ENCODE peak calls at places on chromosomes 7 and 10, in nine cellular contexts. I is GM23338, A is suprapubic skin, K is SK-N-SH, G is breast epithelium, T is HCT116, B is upper lobe of left lung, L is sigmoid colon, F is SK-N-MC. O is an unnamed sample. For H3K36me3, the result is how much of the 10 kb centered on the place peaks cover.

GRCh38 chr10:112981553-112981952 is 31.5 kb downstream of the TCF7L2 start:
- DNase-seq in B (no peak), I (no peak), G (no peak), T (no peak), F (no peak), K (peak), L (peak), A (no peak), O (no peak)

GRCh38 chr10:107159871-107160270 is 4.6 kb downstream of the SORCS1 start:
- DNase-seq in I (no peak), G (no peak), F (no peak), A (no peak), L (no peak), K (no peak), B (no peak), T (no peak), O (no peak)

GRCh38 chr10:59346321-59346720 is 16.0 kb downstream of the FAM13C start:
- DNase-seq in B (no peak), L (no peak), F (no peak), A (no peak), K (no peak), G (no peak), I (no peak), T (no peak), O (no peak)

GRCh38 chr10:58892039-58892665 is 284.3 kb upstream of the PHYHIPL start:
- DNase-seq in T (no peak), B (no peak), I (peak), F (no peak), L (no peak), K (no peak), G (no peak), A (no peak), O (no peak)

GRCh38 chr10:49187950-49188761 is at the start of gene TMEM273:
- DNase-seq in L (peak), B (peak), I (no peak), A (no peak), T (no peak), G (no peak), K (no peak), F (no peak), O (no peak)

GRCh38 chr7:64878684-64879083 is 24.4 kb upstream of the ZNF273 start:
- DNase-seq in A (peak), F (no peak), T (no peak), G (no peak), I (no peak), K (peak), B (no peak), L (no peak), O (no peak)

GRCh38 chr10:130493446-130494198 is 357.4 kb downstream of the GLRX3 start:
- DNase-seq in T (no peak), K (peak), B (no peak), G (no peak), F (no peak), L (peak), I (no peak), A (peak), O (no peak)

GRCh38 chr7:96277921-96278320 is 44.0 kb downstream of the SLC25A13 start:
- DNase-seq in F (no peak), L (no peak), B (no peak), T (no peak), I (no peak), A (no peak), K (peak), G (no peak), O (no peak)

GRCh38 chr10:132520147-132520811 is 17.3 kb upstream of the INPP5A start:
- DNase-seq in K (no peak), L (peak), I (no peak), F (no peak), B (peak), G (no peak), A (peak), T (no peak), O (no peak)

GRCh38 chr7:34497153-34497777 is 160.8 kb upstream of the NPSR1 start:
- DNase-seq in I (peak), F (no peak), B (no peak), T (peak), A (no peak), K (peak), L (no peak), G (no peak), O (no peak)

GRCh38 chr10:57785546-57785945 is 482.1 kb downstream of the IPMK start:
- DNase-seq in F (no peak), K (no peak), L (no peak), A (no peak), B (no peak), I (no peak), G (no peak), T (no peak), O (no peak)

GRCh38 chr10:9608592-9608991 is 1409.1 kb upstream of the CELF2 start:
- DNase-seq in F (no peak), K (no peak), B (no peak), T (no peak), G (no peak), A (no peak), L (no peak), I (peak), O (no peak)

GRCh38 chr7:135684699-135685098 is 22.4 kb downstream of the STMP1 start:
- DNase-seq in A (no peak), K (no peak), G (no peak), L (no peak), I (no peak), T (no peak), B (no peak), F (no peak), O (no peak)

GRCh38 chr10:29619273-29619672 is 15.5 kb downstream of the SVIL start:
- DNase-seq in F (no peak), G (peak), A (no peak), I (no peak), K (no peak), T (no peak), B (no peak), L (peak), O (no peak)

GRCh38 chr10:123470570-123470969 is 195.6 kb upstream of the GPR26 start:
- DNase-seq in I (no peak), F (no peak), G (no peak), A (no peak), K (no peak), B (no peak), L (no peak), T (no peak), O (no peak)

GRCh38 chr10:133124357-133125211 is 35.4 kb upstream of the KNDC1 start:
- DNase-seq in B (peak), L (no peak), K (peak), G (no peak), I (peak), F (no peak), A (peak), T (no peak), O (no peak)

GRCh38 chr10:84212015-84212414 is 13.3 kb downstream of the LRIT2 start:
- DNase-seq in F (no peak), I (no peak), T (no peak), K (no peak), A (no peak), G (no peak), B (no peak), L (no peak), O (no peak)

GRCh38 chr7:39609462-39610149 is 13.8 kb upstream of the RALA start:
- DNase-seq in A (no peak), G (no peak), I (peak), F (no peak), L (no peak), B (no peak), T (no peak), K (peak), O (no peak)

GRCh38 chr10:92553959-92554358 is 19.9 kb downstream of the IDE start:
- DNase-seq in K (no peak), I (no peak), L (no peak), T (no peak), B (no peak), G (no peak), A (no peak), F (no peak), O (no peak)
- H3K36me3 ChIP-seq in K (under half), I (under half), L (under half), T (under half), B (under half), G (under half), A (under half), F (under half), O (under half)

GRCh38 chr10:15630353-15630752 is 89.4 kb downstream of the ITGA8 start:
- DNase-seq in T (no peak), I (no peak), F (no peak), B (no peak), L (no peak), K (no peak), A (no peak), G (no peak), O (no peak)

GRCh38 chr10:15625261-15625660 is 94.5 kb downstream of the ITGA8 start:
- DNase-seq in F (no peak), L (no peak), B (no peak), G (no peak), A (no peak), K (no peak), I (no peak), T (no peak), O (no peak)

GRCh38 chr10:15624405-15625191 is 95.1 kb downstream of the ITGA8 start:
- DNase-seq in L (no peak), G (no peak), A (no peak), T (no peak), F (no peak), I (no peak), B (no peak), K (no peak), O (no peak)

GRCh38 chr10:15626937-15627336 is 92.8 kb downstream of the ITGA8 start:
- DNase-seq in K (no peak), F (no peak), G (no peak), B (no peak), L (no peak), T (no peak), A (no peak), I (no peak), O (no peak)

GRCh38 chr10:15627617-15628196 is 92.0 kb downstream of the ITGA8 start:
- DNase-seq in K (no peak), F (no peak), T (no peak), L (no peak), I (no peak), A (no peak), G (no peak), B (no peak), O (no peak)
- TF ChIP-seq POLR2AphosphoS5 in K (no peak), F (no peak), T (no peak), L (no peak), I (no peak), A (no peak), G (no peak), B (no peak), O (no peak)

GRCh38 chr7:70098905-70099672 is 500.8 kb downstream of the AUTS2 start:
- DNase-seq in L (no peak), T (no peak), A (no peak), I (no peak), K (no peak), B (no peak), G (no peak), F (no peak), O (no peak)
- H3K36me3 ChIP-seq in L (under half), T (under half), A (under half), I (under half), K (under half), B (under half), G (under half), F (under half), O (under half)

DNA sequence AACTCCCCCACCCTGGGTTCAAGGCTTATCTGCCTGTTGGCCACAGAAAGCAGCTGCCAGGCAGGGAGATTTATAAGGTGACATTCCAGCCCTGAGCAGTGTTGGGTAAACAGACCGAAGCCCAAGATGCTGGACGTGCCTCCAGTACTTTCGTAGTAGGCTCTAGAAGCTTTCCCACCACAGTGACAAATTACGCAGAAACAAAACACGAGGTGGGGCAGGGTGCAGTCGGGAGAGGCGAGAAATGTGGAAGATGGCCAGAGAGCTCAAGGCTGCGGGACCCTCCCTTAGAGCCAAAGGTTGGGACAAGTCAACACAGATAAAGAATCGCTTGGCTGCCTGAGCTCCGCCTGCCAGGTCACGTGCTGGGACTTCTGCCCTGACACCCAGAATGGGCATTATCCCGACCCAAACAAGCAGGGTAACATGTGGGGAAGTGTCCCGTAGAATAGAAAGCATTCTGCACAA is 41.0 kb downstream of the CCDC3 start:
- DNase-seq in L (no peak), A (no peak), B (no peak), F (no peak), K (no peak), I (no peak), T (no peak), G (no peak), O (no peak)
- TF ChIP-seq POLR2AphosphoS5 in L (no peak), A (no peak), B (peak), F (no peak), K (no peak), I (no peak), T (no peak), G (no peak), O (no peak)

GRCh38 chr7:127652333-127653248 is 597 bp downstream of the SND1 start:
- DNase-seq in G (no peak), F (no peak), T (no peak), A (no peak), L (no peak), I (peak), B (no peak), K (no peak), O (no peak)
- H3K36me3 ChIP-seq in G (under half), F (under half), T (under half), A (under half), L (under half), I (under half), B (under half), K (under half), O (under half)

GRCh38 chr10:104268691-104269645 is at the start of gene GSTO2:
- DNase-seq in K (peak), G (peak), A (peak), B (peak), I (peak), L (peak), F (peak), T (peak), O (peak)
- TF ChIP-seq POLR2AphosphoS5 in K (peak), G (peak), A (no peak), B (peak), I (peak), L (peak), F (peak), T (peak), O (peak)

O was measured in Panc1.